ENCODE peak calls at places on chromosomes 11 and 22, in four cellular contexts. Z is K562, L is IMR-90, M is GM12878. X is an unnamed sample.

GRCh38 chr11:99020324-99021225 is at the start of gene CNTN5:
- DNase-seq in Z (peak), L (peak), M (no peak), X (no peak)

GRCh38 chr22:36166518-36167220 is 6.1 kb upstream of the APOL3 start:
- DNase-seq in Z (no peak), L (no peak), M (no peak), X (no peak)

GRCh38 chr11:7614656-7615055 is 58.6 kb downstream of the CYB5R2 start:
- DNase-seq in Z (no peak), L (no peak), M (no peak), X (no peak)

GRCh38 chr11:71432761-71433647 is 15.2 kb downstream of the DHCR7 start:
- DNase-seq in Z (no peak), L (no peak), M (no peak), X (no peak)

GRCh38 chr11:82546556-82547162 is 187.0 kb downstream of the FAM181B start:
- DNase-seq in Z (no peak), L (no peak), M (no peak), X (no peak)

GRCh38 chr11:122246885-122247284 is 130.9 kb upstream of the BLID start:
- DNase-seq in Z (no peak), L (peak), M (no peak), X (no peak)

GRCh38 chr22:50342651-50343540 is at the start of gene PPP6R2:
- DNase-seq in Z (peak), L (peak), M (no peak), X (peak)

GRCh38 chr11:107017104-107017432 is 1.2 kb downstream of the GUCY1A2 start:
- DNase-seq in Z (no peak), L (no peak), M (no peak), X (no peak)

GRCh38 chr22:27628891-27629631 is 172.5 kb downstream of the MN1 start:
- DNase-seq in Z (no peak), L (no peak), M (no peak), X (no peak)

GRCh38 chr11:8871283-8871775 is 39.7 kb upstream of the AKIP1 start:
- DNase-seq in Z (no peak), L (peak), M (no peak), X (peak)

GRCh38 chr11:4881860-4882500 is at the start of gene OR51T1:
- DNase-seq in Z (peak), L (peak), M (no peak), X (no peak)

GRCh38 chr11:78202733-78203167 is 14.0 kb downstream of the USP35 start:
- DNase-seq in Z (no peak), L (no peak), M (no peak), X (no peak)

GRCh38 chr11:87740513-87740912 is 434.7 kb downstream of the RAB38 start:
- DNase-seq in Z (no peak), L (no peak), M (no peak), X (no peak)

GRCh38 chr22:46348099-46348695 is 12.7 kb downstream of the TRMU start:
- DNase-seq in Z (no peak), L (no peak), M (no peak), X (no peak)

GRCh38 chr22:46349238-46349637 is 13.7 kb downstream of the TRMU start:
- DNase-seq in Z (no peak), L (no peak), M (no peak), X (no peak)

GRCh38 chr22:46349681-46350080 is 14.2 kb downstream of the TRMU start:
- DNase-seq in Z (no peak), L (no peak), M (no peak), X (no peak)

GRCh38 chr22:46347646-46348045 is 12.1 kb downstream of the TRMU start:
- DNase-seq in Z (no peak), L (no peak), M (no peak), X (no peak)

GRCh38 chr22:46346680-46347405 is 11.3 kb downstream of the TRMU start:
- DNase-seq in Z (no peak), L (no peak), M (no peak), X (no peak)
- TF ChIP-seq FOS in Z (no peak), L (no peak), M (no peak), X (no peak)

DNA sequence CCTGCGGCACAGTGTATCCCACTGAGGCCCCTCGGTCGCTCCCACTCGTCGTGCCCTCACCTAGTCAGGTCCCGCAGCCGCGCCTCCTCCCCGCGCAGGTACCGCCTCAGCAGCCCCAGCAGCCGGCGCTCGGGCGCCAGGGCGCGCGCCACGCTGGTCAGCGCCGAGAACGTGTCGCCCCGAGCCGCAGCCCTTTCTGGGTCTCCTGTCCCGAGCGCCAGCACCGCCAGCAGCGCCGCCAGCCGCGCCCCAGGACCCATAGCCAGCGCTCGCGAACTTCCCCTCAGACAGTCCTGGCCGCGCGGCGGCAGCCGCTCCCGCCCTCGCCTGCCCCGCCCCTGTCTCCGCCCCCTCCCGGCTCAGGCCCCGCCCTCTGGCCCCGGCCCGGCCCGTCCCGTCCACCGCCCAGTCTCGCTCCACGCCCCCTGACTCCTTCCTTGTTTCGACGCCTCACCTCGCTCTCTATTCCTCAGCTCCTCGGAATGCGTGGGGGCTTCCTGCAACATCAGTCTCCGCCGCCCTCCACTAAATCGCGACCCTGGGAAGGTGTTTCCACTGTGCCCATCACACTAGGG is at the start of gene P4HA3:
- DNase-seq in Z (peak), L (peak), M (no peak), X (peak)
- H3K4me3 ChIP-seq in Z (peak), L (peak), M (no peak), X (peak)

DNA sequence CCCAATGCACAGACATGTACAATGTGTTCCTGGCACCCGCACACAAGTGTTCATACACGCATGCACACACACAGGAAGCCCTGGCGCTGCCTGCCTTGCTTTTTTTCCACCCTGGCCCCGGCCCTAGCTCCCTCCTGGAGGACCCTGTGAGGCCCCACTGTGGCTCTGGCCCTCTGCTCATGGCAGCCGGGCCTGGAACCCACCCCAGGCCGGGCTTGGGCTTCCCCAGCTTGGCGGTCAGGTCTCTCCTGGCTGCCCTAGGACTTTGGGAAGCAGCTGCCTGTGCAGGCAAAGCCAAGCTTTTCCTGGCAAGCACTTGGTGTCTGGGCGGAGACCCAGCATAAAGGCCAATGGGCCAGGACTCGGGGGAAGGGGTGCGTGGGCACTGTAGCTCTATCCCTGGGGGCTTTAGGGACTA is 30.5 kb downstream of the CD82 start:
- DNase-seq in Z (no peak), L (no peak), M (no peak), X (peak)
- H3K4me2 ChIP-seq in Z (no peak), L (no peak), M (peak), X (no peak)

GRCh38 chr11:2746401-2747230 is 46.8 kb upstream of the KCNQ1OT1 start:
- DNase-seq in Z (no peak), L (no peak), M (no peak), X (no peak)
- TF ChIP-seq FOS in Z (no peak), L (no peak), M (no peak), X (no peak)

GRCh38 chr11:116194156-116194904 is 578.5 kb downstream of the BUD13 start:
- DNase-seq in Z (no peak), L (no peak), M (no peak), X (no peak)
- H3K4me3 ChIP-seq in Z (no peak), L (no peak), M (no peak), X (peak)

DNA sequence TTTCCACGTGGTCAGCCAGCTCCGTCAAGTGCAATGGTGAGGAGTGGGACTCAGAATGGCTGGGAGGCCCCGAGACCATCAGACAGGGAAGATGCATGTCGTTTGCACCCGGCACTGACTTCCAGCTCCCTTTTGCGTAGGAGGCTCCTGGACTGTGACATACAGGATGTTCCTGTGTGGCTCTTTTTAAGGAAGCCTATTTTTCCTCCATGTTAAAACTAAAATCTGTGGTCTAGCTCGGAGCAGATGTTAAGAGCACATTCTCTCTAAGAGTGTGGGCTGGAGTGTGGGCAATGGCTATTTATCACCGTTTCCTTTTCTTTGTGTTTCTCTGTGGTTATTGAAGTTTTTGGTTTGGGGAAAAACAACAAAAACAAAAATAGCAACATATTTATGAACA is 40.9 kb upstream of the AMPD3 start:
- DNase-seq in Z (no peak), L (no peak), M (no peak), X (no peak)
- H3K4me2 ChIP-seq in Z (no peak), L (no peak), M (no peak), X (peak)

GRCh38 chr11:45900916-45901617 is 6.0 kb downstream of the FREY1 start:
- DNase-seq in Z (no peak), L (no peak), M (no peak), X (no peak)
- TF ChIP-seq FOS in Z (no peak), L (no peak), M (no peak), X (no peak)

GRCh38 chr11:3382613-3383275 is 3.8 kb upstream of the ZNF195 start:
- DNase-seq in Z (no peak), L (no peak), M (no peak), X (no peak)
- H3K4me3 ChIP-seq in Z (no peak), L (no peak), M (no peak), X (no peak)

GRCh38 chr11:101885631-101886030 is 29.2 kb upstream of the CEP126 start:
- DNase-seq in Z (no peak), L (no peak), M (no peak), X (no peak)
- H3K4me2 ChIP-seq in Z (no peak), L (no peak), M (no peak), X (no peak)